ENCODE peak calls at places on chromosome 9, in seven cellular contexts. U is CD4-positive, CD25-positive, alpha-beta regulatory T cell; Q is neuronal stem cell; A is fibroblast of lung; L is adrenal gland; W is aorta; S is OCI-LY7. C is an unnamed sample.

GRCh38 chr9:136119259-136120118 is 814 bp upstream of the TMEM250 start:
- DNase-seq in U (peak; percentile 32), Q (no peak), A (no peak), L (no peak), W (no peak), S (no peak), C (peak; percentile 31)

GRCh38 chr9:108568093-108568492 is 287.7 kb downstream of the ACTL7B start:
- DNase-seq in U (no peak), Q (no peak), A (no peak), L (no peak), W (no peak), S (no peak), C (no peak)

GRCh38 chr9:136494531-136495215 is 11.8 kb upstream of the SEC16A start:
- DNase-seq in U (no peak), Q (no peak), A (no peak), L (no peak), W (no peak), S (no peak), C (no peak)

GRCh38 chr9:136086213-136086881 is 8.7 kb downstream of the NACC2 start:
- DNase-seq in U (no peak), Q (no peak), A (no peak), L (peak; percentile 52), W (peak; percentile 80), S (no peak), C (no peak)

GRCh38 chr9:88400021-88400420 is 11.8 kb downstream of the SPIN1 start:
- DNase-seq in U (no peak), Q (no peak), A (peak; percentile 60), L (no peak), W (no peak), S (no peak), C (no peak)

GRCh38 chr9:76901801-76902200 is 4.1 kb downstream of the PRUNE2 start:
- DNase-seq in U (no peak), Q (no peak), A (no peak), L (no peak), W (no peak), S (no peak), C (no peak)

GRCh38 chr9:16358751-16359150 is 511.7 kb downstream of the BNC2 start:
- DNase-seq in U (no peak), Q (no peak), A (no peak), L (no peak), W (no peak), S (no peak), C (no peak)

GRCh38 chr9:99967457-99967856 is 61.0 kb downstream of the STX17 start:
- DNase-seq in U (no peak), Q (no peak), A (no peak), L (no peak), W (no peak), S (no peak), C (no peak)

GRCh38 chr9:68416891-68417570 is 60.6 kb downstream of the PGM5 start:
- DNase-seq in U (no peak), Q (no peak), A (peak; percentile 9), L (no peak), W (no peak), S (peak; percentile 46), C (no peak)

GRCh38 chr9:34328500-34328982 is 527 bp downstream of the KIF24 start:
- DNase-seq in U (no peak), Q (no peak), A (peak; percentile 8), L (peak; percentile 39), W (no peak), S (no peak), C (no peak)

GRCh38 chr9:123941535-123942070 is 11.7 kb upstream of the DENND1A start:
- DNase-seq in U (no peak), Q (no peak), A (no peak), L (no peak), W (no peak), S (no peak), C (no peak)

GRCh38 chr9:89891221-89892052 is 286.6 kb downstream of the GADD45G start:
- DNase-seq in U (no peak), Q (no peak), A (peak; percentile 26), L (peak; percentile 89), W (no peak), S (no peak), C (no peak)

GRCh38 chr9:130258999-130259398 is 6.6 kb upstream of the HMCN2 start:
- DNase-seq in U (no peak), Q (no peak), A (no peak), L (no peak), W (no peak), S (no peak), C (no peak)

GRCh38 chr9:123926986-123927385 is 2.9 kb downstream of the DENND1A start:
- DNase-seq in U (no peak), Q (no peak), A (no peak), L (no peak), W (no peak), S (peak; percentile 25), C (no peak)

GRCh38 chr9:116144038-116144437 is 9.6 kb upstream of the PAPPA start:
- DNase-seq in U (no peak), Q (no peak), A (peak; percentile 39), L (no peak), W (no peak), S (no peak), C (no peak)

GRCh38 chr9:297104-297794 is 82.6 kb downstream of the DOCK8 start:
- DNase-seq in U (no peak), Q (no peak), A (no peak), L (peak; percentile 79), W (no peak), S (peak; percentile 45), C (no peak)

GRCh38 chr9:20623021-20623747 is 885 bp upstream of the MLLT3 start:
- DNase-seq in U (peak; percentile 59), Q (peak; percentile 15), A (no peak), L (peak; percentile 71), W (no peak), S (peak; percentile 25), C (peak; percentile 81)

GRCh38 chr9:1154739-1155138 is 104.6 kb downstream of the DMRT2 start:
- DNase-seq in U (no peak), Q (no peak), A (no peak), L (no peak), W (no peak), S (no peak), C (no peak)

GRCh38 chr9:115913666-115914065 is 239.9 kb upstream of the PAPPA start:
- DNase-seq in U (no peak), Q (no peak), A (peak; percentile 56), L (no peak), W (no peak), S (no peak), C (no peak)

GRCh38 chr9:21681641-21682040 is 120.8 kb upstream of the MTAP start:
- DNase-seq in U (no peak), Q (no peak), A (peak; percentile 80), L (no peak), W (no peak), S (no peak), C (no peak)

GRCh38 chr9:129712595-129713524 is 40.0 kb downstream of the PTGES start:
- DNase-seq in U (no peak), Q (peak; percentile 42), A (peak; percentile 29), L (no peak), W (peak; percentile 87), S (no peak), C (no peak)

GRCh38 chr9:98479449-98479848 is 224.0 kb upstream of the TBC1D2 start:
- DNase-seq in U (no peak), Q (no peak), A (no peak), L (no peak), W (no peak), S (no peak), C (no peak)

GRCh38 chr9:98481676-98482075 is 226.2 kb upstream of the TBC1D2 start:
- DNase-seq in U (no peak), Q (no peak), A (no peak), L (no peak), W (no peak), S (no peak), C (no peak)

GRCh38 chr9:98477884-98478283 is 222.4 kb upstream of the TBC1D2 start:
- DNase-seq in U (no peak), Q (no peak), A (no peak), L (no peak), W (no peak), S (no peak), C (no peak)

GRCh38 chr9:98482248-98482647 is 226.5 kb downstream of the GABBR2 start:
- DNase-seq in U (no peak), Q (no peak), A (no peak), L (no peak), W (no peak), S (no peak), C (no peak)

GRCh38 chr9:98479967-98480847 is 224.8 kb upstream of the TBC1D2 start:
- DNase-seq in U (no peak), Q (no peak), A (no peak), L (peak; percentile 33), W (no peak), S (no peak), C (no peak)
- H3K27ac ChIP-seq in U (no peak overlapping the region), Q (no peak overlapping the region), A (no peak overlapping the region), L (no peak overlapping the region), W (no peak overlapping the region), S (no peak overlapping the region), C (no peak overlapping the region)

DNA sequence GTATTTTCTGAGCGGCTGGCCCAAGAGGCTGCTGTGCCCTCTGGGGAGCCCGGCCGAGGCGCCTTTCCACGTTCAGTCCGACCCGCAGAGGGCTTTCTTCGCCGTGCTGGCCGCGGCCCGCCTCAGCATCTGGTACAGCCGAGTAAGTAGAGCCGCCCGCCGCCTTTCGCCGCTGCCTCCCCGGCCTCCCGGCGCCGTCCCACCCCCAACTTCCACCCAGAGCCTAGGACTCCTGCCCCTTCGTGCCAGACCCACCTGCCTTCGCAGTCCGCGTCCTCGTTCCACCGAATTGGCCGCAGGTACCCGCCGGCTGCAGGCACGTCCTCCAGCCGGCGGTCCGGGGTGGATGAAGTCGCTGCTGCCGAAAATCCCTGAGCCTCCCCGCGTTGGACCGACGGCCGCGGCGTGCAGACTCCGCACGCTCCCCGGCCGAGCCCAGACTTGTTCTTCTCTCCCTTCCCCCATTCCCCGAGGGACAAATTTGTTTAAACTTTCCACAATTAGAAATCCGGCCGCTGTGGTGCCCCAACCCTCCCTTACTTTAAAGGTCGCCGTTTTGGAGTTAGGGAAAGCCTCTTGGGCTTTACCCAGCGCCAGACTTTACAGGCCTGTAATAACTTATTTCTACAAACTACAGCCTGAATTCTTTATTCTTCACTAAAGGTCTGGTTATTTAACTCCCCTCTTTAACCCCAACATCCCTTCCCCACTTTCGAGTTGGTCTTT is 568 bp downstream of the RIC1 start:
- DNase-seq in U (no peak), Q (peak; percentile 17), A (peak; percentile 33), L (peak; percentile 74), W (peak; percentile 89), S (peak; percentile 75), C (no peak)
- H3K4me3 ChIP-seq in U (peak overlapping the region; percentile 97), Q (peak overlapping the region; percentile 100), A (peak overlapping the region; percentile 49), L (peak overlapping the region; percentile 97), W (peak overlapping the region; percentile 70), S (peak overlapping the region; percentile 81), C (peak overlapping the region; percentile 68)

GRCh38 chr9:120091206-120091605 is 488.8 kb downstream of the CDK5RAP2 start:
- DNase-seq in U (no peak), Q (no peak), A (no peak), L (no peak), W (no peak), S (no peak), C (no peak)
- H3K27ac ChIP-seq in U (no peak overlapping the region), Q (no peak overlapping the region), A (no peak overlapping the region), L (no peak overlapping the region), W (no peak overlapping the region), S (no peak overlapping the region), C (no peak overlapping the region)

DNA sequence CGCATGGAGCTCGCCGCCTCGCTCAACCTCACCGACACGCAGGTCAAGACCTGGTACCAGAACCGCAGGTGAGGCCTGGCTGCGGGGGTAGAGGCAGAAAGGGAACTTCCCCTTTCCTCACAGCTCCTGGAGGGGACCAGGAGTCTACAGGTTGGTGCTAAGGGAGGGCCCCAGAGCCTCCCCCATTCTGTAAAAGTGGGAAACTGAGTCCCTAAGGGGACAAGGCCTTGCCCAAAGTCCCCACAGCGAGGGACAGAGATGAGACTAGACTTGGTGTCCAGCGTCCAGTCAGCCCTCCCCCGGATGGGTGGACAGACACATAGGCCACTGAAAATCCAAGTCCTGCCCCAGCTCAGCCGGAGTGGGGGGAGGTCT is 5.1 kb downstream of the BARHL1 start:
- DNase-seq in U (no peak), Q (no peak), A (no peak), L (no peak), W (peak; percentile 55), S (no peak), C (peak; percentile 11)
- H3K4me3 ChIP-seq in U (no peak overlapping the region), Q (peak overlapping the region; percentile 2), A (no peak overlapping the region), L (no peak overlapping the region), W (no peak overlapping the region), S (no peak overlapping the region), C (no peak overlapping the region)

C was measured in CD8-positive, alpha-beta memory T cell.